ENCODE peak calls at places on chromosomes 6 and 20, in six cellular contexts. X is psoas muscle, V is neuronal stem cell, T is WERI-Rb-1, N is body of pancreas, O is HCT116. Q is an unnamed sample.
A peak's percentile ranks its signal among the peaks of the same experiment; 100 is the strongest.

GRCh38 chr6:123838612-123839279 is 35.1 kb downstream of the NKAIN2 start:
- DNase-seq in X (no peak), V (no peak), T (no peak), N (no peak), O (no peak), Q (no peak)

GRCh38 chr6:44572346-44572745 is 184.8 kb downstream of the CDC5L start:
- DNase-seq in X (no peak), V (no peak), T (no peak), N (no peak), O (no peak), Q (no peak)

GRCh38 chr6:45442716-45443115 is 65.0 kb upstream of the SUPT3H start:
- DNase-seq in X (no peak), V (no peak), T (no peak), N (no peak), O (no peak), Q (no peak)

GRCh38 chr6:46734867-46735719 is at the start of gene PLA2G7:
- DNase-seq in X (peak; percentile 15), V (peak; percentile 60), T (peak; percentile 59), N (peak; percentile 17), O (no peak), Q (no peak)

GRCh38 chr6:2935566-2936291 is 32.6 kb upstream of the SERPINB9 start:
- DNase-seq in X (no peak), V (no peak), T (peak; percentile 5), N (no peak), O (no peak), Q (no peak)

GRCh38 chr20:23227976-23228375 is 122.6 kb upstream of the NXT1 start:
- DNase-seq in X (no peak), V (no peak), T (no peak), N (no peak), O (no peak), Q (no peak)

GRCh38 chr6:167793421-167793820 is 33.3 kb upstream of the AFDN start:
- DNase-seq in X (no peak), V (no peak), T (no peak), N (no peak), O (no peak), Q (no peak)

GRCh38 chr6:79391511-79391910 is 145.7 kb downstream of the LCA5 start:
- DNase-seq in X (no peak), V (no peak), T (no peak), N (no peak), O (no peak), Q (no peak)

DNA sequence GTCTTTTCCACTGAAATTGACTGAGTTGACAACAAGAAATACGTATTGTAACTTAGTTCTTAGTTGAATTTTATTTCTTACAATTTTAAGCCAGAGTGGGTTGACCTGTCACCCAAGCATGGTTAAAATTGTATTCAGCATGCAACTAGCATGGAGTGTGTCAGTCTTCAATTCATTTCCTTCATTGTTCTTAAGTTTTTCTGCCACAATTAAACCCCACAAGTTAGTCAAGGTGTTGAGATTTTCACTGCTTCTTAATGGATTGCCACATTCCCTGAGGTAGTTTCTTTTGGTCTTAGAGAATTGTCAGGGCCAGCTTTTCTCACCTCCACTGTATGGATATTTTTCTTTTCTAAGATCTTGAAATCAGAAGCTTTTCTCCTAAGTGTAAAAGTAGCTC is 2.1 kb downstream of the PTPN1 start:
- DNase-seq in X (no peak), V (no peak), T (no peak), N (no peak), O (no peak), Q (no peak)
- H3K27ac ChIP-seq in X (peak overlapping the region; percentile 77), V (no peak overlapping the region), T (no peak overlapping the region), N (peak overlapping the region; percentile 23), O (no peak overlapping the region), Q (no peak overlapping the region)

DNA sequence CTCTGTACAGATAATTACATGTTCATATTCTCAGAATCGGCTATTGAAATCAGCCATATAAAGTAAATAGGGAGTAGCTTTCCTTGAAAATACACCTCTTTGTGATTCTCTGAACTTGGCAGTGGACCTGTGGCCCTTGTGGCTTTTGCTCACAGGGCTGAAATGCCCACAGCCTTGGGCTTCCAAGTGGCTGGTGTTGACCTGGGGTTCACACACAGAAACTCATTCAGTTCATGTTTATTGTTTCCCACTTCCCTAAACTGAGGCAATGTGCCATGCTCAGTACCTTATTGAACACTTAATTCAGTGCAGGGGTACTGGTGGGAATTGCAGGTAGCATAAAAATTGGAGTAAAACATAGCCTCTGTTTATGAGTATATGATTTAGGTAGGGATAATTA is 19.1 kb upstream of the TULP4 start:
- DNase-seq in X (no peak), V (no peak), T (no peak), N (no peak), O (no peak), Q (no peak)
- H3K27ac ChIP-seq in X (no peak overlapping the region), V (no peak overlapping the region), T (no peak overlapping the region), N (no peak overlapping the region), O (no peak overlapping the region), Q (no peak overlapping the region)

GRCh38 chr20:35326021-35326731 is 34.0 kb upstream of the FAM83C start:
- DNase-seq in X (no peak), V (no peak), T (no peak), N (no peak), O (no peak), Q (no peak)

GRCh38 chr20:35327074-35327976 is 35.1 kb upstream of the FAM83C start:
- DNase-seq in X (no peak), V (no peak), T (no peak), N (no peak), O (no peak), Q (no peak)

GRCh38 chr20:35328095-35328685 is 36.0 kb upstream of the FAM83C start:
- DNase-seq in X (no peak), V (no peak), T (no peak), N (no peak), O (no peak), Q (no peak)

GRCh38 chr20:35326732-35327073 is 34.5 kb upstream of the FAM83C start:
- DNase-seq in X (no peak), V (no peak), T (no peak), N (no peak), O (no peak), Q (no peak)

DNA sequence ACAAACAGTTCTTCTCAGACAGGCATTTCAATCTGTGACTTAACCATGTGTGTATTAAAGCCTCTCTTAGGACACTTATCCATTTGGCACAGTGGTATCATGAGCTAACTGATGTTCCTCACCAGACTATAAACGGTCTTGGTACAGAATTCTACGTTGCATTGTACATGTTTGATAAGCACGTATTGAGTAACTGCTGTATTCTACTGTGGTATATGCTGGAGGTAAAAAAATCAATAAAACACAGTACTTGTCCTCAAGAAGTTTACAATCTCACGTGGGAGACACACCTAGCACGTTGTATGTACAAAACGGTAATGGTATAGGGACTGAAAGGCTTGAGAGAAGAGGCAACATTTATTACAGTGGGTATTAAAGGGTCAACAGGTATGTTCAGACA is 33.2 kb upstream of the FAM83C start:
- DNase-seq in X (no peak), V (no peak), T (no peak), N (no peak), O (no peak), Q (no peak)
- H3K27ac ChIP-seq in X (peak overlapping the region; percentile 71), V (no peak overlapping the region), T (no peak overlapping the region), N (no peak overlapping the region), O (no peak overlapping the region), Q (no peak overlapping the region)

GRCh38 chr20:62751551-62752150 is 43.0 kb downstream of the NTSR1 start:
- DNase-seq in X (peak; percentile 9), V (no peak), T (no peak), N (no peak), O (no peak), Q (no peak)
- H3K27ac ChIP-seq in X (no peak overlapping the region), V (no peak overlapping the region), T (peak overlapping the region; percentile 27), N (no peak overlapping the region), O (peak overlapping the region; percentile 28), Q (no peak overlapping the region)

DNA sequence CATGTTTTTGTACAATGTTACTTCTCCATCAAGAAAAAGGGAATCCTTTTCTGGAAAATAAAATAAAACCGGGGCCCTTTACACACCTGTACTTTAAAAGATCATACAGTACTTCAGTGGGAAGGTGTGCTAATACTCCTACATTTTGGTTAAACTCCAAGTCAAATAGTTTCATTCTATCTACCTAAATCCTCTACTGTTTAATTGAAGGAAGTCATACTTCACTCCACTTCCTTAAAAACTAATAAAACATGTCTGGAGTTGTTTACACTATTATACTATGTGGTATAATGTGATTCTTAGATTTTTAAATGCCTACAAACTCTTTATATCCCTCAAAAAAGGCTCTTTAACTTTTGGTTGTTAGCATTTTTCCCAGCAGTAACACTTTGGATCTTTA is 18.6 kb upstream of the HBS1L start:
- DNase-seq in X (no peak), V (no peak), T (no peak), N (no peak), O (no peak), Q (no peak)
- H3K27ac ChIP-seq in X (no peak overlapping the region), V (no peak overlapping the region), T (no peak overlapping the region), N (no peak overlapping the region), O (no peak overlapping the region), Q (no peak overlapping the region)

Q was measured in CD8-positive, alpha-beta T cell.